ENCODE peak calls at places on chromosomes 3 and 15, in five cellular contexts. One of them, this sample, is unnamed.
A peak's percentile ranks its signal among the peaks of the same experiment; 100 is the strongest.

GRCh38 chr15:43410572-43411214 is 39.8 kb downstream of the TUBGCP4 start:
- DNase-seq in HCT116: no peak
- DNase-seq in K562: peak; percentile 72
- DNase-seq in GM12878: no peak
- DNase-seq in HepG2: no peak
- DNase-seq in this sample: no peak

GRCh38 chr15:40011303-40011702 is 27.7 kb downstream of the SRP14 start:
- DNase-seq in HCT116: no peak
- DNase-seq in K562: no peak
- DNase-seq in GM12878: no peak
- DNase-seq in HepG2: no peak
- DNase-seq in this sample: no peak

GRCh38 chr3:195900426-195901355 is 7.7 kb downstream of the TNK2 start:
- DNase-seq in HCT116: no peak
- DNase-seq in K562: no peak
- DNase-seq in GM12878: no peak
- DNase-seq in HepG2: peak; percentile 83
- DNase-seq in this sample: no peak

GRCh38 chr15:50227076-50227475 is 38.5 kb downstream of the HDC start:
- DNase-seq in HCT116: no peak
- DNase-seq in K562: no peak
- DNase-seq in GM12878: no peak
- DNase-seq in HepG2: no peak
- DNase-seq in this sample: no peak

GRCh38 chr3:27507111-27507510 is 22.9 kb upstream of the SLC4A7 start:
- DNase-seq in HCT116: no peak
- DNase-seq in K562: no peak
- DNase-seq in GM12878: no peak
- DNase-seq in HepG2: no peak
- DNase-seq in this sample: no peak

GRCh38 chr3:185912512-185912911 is 25.3 kb downstream of the TRA2B start:
- DNase-seq in HCT116: no peak
- DNase-seq in K562: no peak
- DNase-seq in GM12878: no peak
- DNase-seq in HepG2: no peak
- DNase-seq in this sample: no peak

GRCh38 chr15:78450285-78450858 is 12.4 kb downstream of the IREB2 start:
- DNase-seq in HCT116: no peak
- DNase-seq in K562: no peak
- DNase-seq in GM12878: no peak
- DNase-seq in HepG2: no peak
- DNase-seq in this sample: no peak

GRCh38 chr15:29621626-29622025 is 200.6 kb downstream of the TJP1 start:
- DNase-seq in HCT116: no peak
- DNase-seq in K562: no peak
- DNase-seq in GM12878: no peak
- DNase-seq in HepG2: no peak
- DNase-seq in this sample: no peak

GRCh38 chr15:43134157-43134637 is 811 bp downstream of the TMEM62 start:
- DNase-seq in HCT116: no peak
- DNase-seq in K562: peak; percentile 23
- DNase-seq in GM12878: no peak
- DNase-seq in HepG2: no peak
- DNase-seq in this sample: no peak

GRCh38 chr3:41489205-41489604 is 289.9 kb downstream of the CTNNB1 start:
- DNase-seq in HCT116: no peak
- DNase-seq in K562: no peak
- DNase-seq in GM12878: no peak
- DNase-seq in HepG2: no peak
- DNase-seq in this sample: no peak

GRCh38 chr3:99542771-99543518 is 95.4 kb upstream of the COL8A1 start:
- DNase-seq in HCT116: no peak
- DNase-seq in K562: no peak
- DNase-seq in GM12878: no peak
- DNase-seq in HepG2: no peak
- DNase-seq in this sample: no peak

DNA sequence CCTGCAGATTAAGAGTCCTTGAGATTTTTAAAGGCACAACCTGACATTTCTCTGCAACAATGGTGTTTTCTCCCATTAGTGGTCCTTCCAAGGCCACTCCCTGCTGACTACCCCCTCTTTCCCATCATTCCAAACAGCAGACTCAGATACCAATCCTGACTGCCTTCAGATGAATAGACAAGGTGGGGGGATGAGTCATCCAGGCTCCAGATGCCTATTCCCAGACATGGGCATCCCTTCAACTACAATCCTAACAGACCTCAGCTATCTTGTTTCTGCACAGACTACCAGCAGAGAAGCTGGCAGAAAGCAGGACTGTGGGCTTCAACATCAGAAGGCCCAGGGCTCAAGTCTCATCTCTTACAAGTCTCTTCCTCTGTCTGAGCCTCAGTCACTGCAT is 2.2 kb downstream of the RBP1 start:
- DNase-seq in HCT116: peak; percentile 72
- DNase-seq in K562: no peak
- DNase-seq in GM12878: no peak
- DNase-seq in HepG2: peak; percentile 49
- DNase-seq in this sample: no peak
- TF ChIP-seq SIN3A in HCT116: no peak
- TF ChIP-seq SIN3A in K562: no peak
- TF ChIP-seq SIN3A in GM12878: no peak
- TF ChIP-seq SIN3A in HepG2: no peak
- TF ChIP-seq SIN3A in this sample: no peak

GRCh38 chr3:12966847-12967750 is 106.1 kb downstream of the IQSEC1 start:
- DNase-seq in HCT116: no peak
- DNase-seq in K562: peak; percentile 51
- DNase-seq in GM12878: no peak
- DNase-seq in HepG2: no peak
- DNase-seq in this sample: no peak
- TF ChIP-seq POLR2A in HCT116: peak; percentile 15
- TF ChIP-seq POLR2A in K562: peak; percentile 15
- TF ChIP-seq POLR2A in GM12878: no peak
- TF ChIP-seq POLR2A in HepG2: no peak
- TF ChIP-seq POLR2A in this sample: peak; percentile 72

GRCh38 chr3:24495334-24495994 is 814 bp upstream of the THRB start:
- DNase-seq in HCT116: peak; percentile 60
- DNase-seq in K562: peak; percentile 80
- DNase-seq in GM12878: no peak
- DNase-seq in HepG2: peak; percentile 56
- DNase-seq in this sample: no peak
- TF ChIP-seq EZH2 in HCT116: no peak
- TF ChIP-seq EZH2 in K562: no peak
- TF ChIP-seq EZH2 in GM12878: no peak
- TF ChIP-seq EZH2 in HepG2: no peak
- TF ChIP-seq EZH2 in this sample: peak; percentile 40

DNA sequence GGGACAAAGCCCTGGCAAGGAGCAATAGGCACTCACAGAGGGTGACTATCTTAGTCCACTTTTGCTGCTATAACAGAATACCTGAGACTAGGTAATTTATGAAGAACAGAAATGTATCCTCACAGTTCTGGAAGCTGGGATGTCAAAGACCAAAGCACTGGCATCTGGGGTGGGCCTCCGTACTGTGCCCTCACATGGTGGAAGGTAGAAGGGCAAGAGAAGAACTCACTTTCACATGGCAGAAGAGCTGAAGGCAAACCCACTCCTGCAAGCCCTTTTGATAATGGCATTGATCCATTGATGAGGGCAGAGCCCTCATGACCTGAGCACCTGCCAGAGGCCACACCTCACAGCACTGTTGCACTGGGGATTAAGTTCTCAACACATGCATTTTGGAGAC is 173.4 kb upstream of the C2CD4B start:
- DNase-seq in HCT116: no peak
- DNase-seq in K562: no peak
- DNase-seq in GM12878: no peak
- DNase-seq in HepG2: no peak
- DNase-seq in this sample: no peak
- TF ChIP-seq SIN3A in HCT116: no peak
- TF ChIP-seq SIN3A in K562: no peak
- TF ChIP-seq SIN3A in GM12878: no peak
- TF ChIP-seq SIN3A in HepG2: no peak
- TF ChIP-seq SIN3A in this sample: no peak

GRCh38 chr3:50249459-50249858 is 13.5 kb downstream of the GNAI2 start:
- DNase-seq in HCT116: no peak
- DNase-seq in K562: no peak
- DNase-seq in GM12878: no peak
- DNase-seq in HepG2: no peak
- DNase-seq in this sample: no peak
- TF ChIP-seq POLR2A in HCT116: no peak
- TF ChIP-seq POLR2A in K562: no peak
- TF ChIP-seq POLR2A in GM12878: no peak
- TF ChIP-seq POLR2A in HepG2: no peak
- TF ChIP-seq POLR2A in this sample: no peak

DNA sequence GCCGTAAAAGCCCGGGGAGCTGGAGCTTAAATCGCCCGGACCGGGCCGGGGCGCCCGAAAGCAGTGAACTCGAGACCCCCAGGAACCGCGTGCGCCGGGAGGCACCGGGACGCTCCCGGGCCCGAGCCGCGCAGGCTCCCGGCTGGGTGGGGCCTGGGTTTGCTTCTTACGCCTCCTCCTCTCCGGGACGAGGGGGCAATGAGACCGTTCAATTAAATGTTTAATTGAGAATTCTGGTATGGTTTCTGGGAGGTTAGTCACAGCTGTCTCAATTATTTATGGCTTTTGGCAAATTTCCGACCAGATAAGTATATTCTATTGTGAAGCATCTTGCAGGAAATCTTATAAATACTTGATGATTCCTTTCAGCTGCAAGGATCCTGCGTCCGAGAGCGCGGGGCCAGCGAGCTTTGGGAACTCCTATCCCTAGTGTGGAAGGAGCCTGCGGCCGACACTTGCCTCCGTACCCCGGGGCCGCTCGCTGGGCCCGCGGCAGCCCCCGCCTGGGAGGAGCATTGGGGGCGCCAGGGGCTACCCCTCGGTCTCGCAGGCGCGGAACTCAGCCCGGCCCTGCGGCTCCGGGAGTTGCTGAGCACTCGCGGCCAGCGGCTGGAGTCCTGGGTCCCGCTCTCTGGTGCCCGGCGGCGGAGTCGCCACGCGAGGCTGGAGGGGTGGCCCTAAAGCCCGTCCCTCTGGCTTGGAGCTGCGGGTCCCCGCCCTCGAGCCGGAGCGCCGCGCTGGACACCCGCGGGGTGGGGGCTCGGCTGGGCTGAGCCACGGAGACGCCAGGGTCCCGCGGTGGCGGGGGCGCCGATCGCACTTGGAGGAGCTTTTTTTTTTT is 10.3 kb downstream of the ISL2 start:
- DNase-seq in HCT116: no peak
- DNase-seq in K562: no peak
- DNase-seq in GM12878: no peak
- DNase-seq in HepG2: no peak
- DNase-seq in this sample: peak; percentile 69
- TF ChIP-seq EZH2 in HCT116: no peak
- TF ChIP-seq EZH2 in K562: no peak
- TF ChIP-seq EZH2 in GM12878: no peak
- TF ChIP-seq EZH2 in HepG2: no peak
- TF ChIP-seq EZH2 in this sample: peak; percentile 90

GRCh38 chr15:67549736-67550135 is 7.2 kb downstream of the MAP2K5 start:
- DNase-seq in HCT116: no peak
- DNase-seq in K562: no peak
- DNase-seq in GM12878: no peak
- DNase-seq in HepG2: no peak
- DNase-seq in this sample: no peak
- TF ChIP-seq SIN3A in HCT116: no peak
- TF ChIP-seq SIN3A in K562: no peak
- TF ChIP-seq SIN3A in GM12878: no peak
- TF ChIP-seq SIN3A in HepG2: no peak
- TF ChIP-seq SIN3A in this sample: no peak

GRCh38 chr3:112752092-112752512 is 94.6 kb downstream of the CD200R1L start:
- DNase-seq in HCT116: no peak
- DNase-seq in K562: no peak
- DNase-seq in GM12878: no peak
- DNase-seq in HepG2: no peak
- DNase-seq in this sample: no peak
- TF ChIP-seq POLR2A in HCT116: no peak
- TF ChIP-seq POLR2A in K562: no peak
- TF ChIP-seq POLR2A in GM12878: no peak
- TF ChIP-seq POLR2A in HepG2: no peak
- TF ChIP-seq POLR2A in this sample: no peak